ENCODE peak calls at places on chromosome 7, in seven cellular contexts. S is brain microvascular endothelial cell, M is cardiac muscle cell, H is heart right ventricle, N is adrenal gland, J is prostate gland, R is body of pancreas. Q is an unnamed sample.

GRCh38 chr7:157228864-157229422 is 90.2 kb downstream of the UBE3C start:
- DNase-seq in S (peak; percentile 42), M (peak; percentile 37), H (no peak), N (no peak), J (no peak), R (peak; percentile 18), Q (peak; percentile 43)

GRCh38 chr7:85776691-85777363 is 590.0 kb upstream of the SEMA3D start:
- DNase-seq in S (no peak), M (no peak), H (no peak), N (no peak), J (no peak), R (no peak), Q (no peak)

GRCh38 chr7:139035588-139036353 is at the start of gene ZC3HAV1L:
- DNase-seq in S (peak; percentile 53), M (peak; percentile 37), H (peak; percentile 61), N (peak; percentile 70), J (peak; percentile 36), R (peak; percentile 72), Q (peak; percentile 71)

GRCh38 chr7:127833641-127834040 is 181.6 kb downstream of the SND1 start:
- DNase-seq in S (no peak), M (no peak), H (no peak), N (no peak), J (no peak), R (no peak), Q (no peak)

GRCh38 chr7:28520074-28521015 is 108.0 kb downstream of the CREB5 start:
- DNase-seq in S (no peak), M (no peak), H (no peak), N (no peak), J (peak; percentile 54), R (no peak), Q (no peak)

GRCh38 chr7:25262586-25262985 is 34.3 kb upstream of the NPVF start:
- DNase-seq in S (peak; percentile 1), M (no peak), H (no peak), N (no peak), J (no peak), R (no peak), Q (no peak)

GRCh38 chr7:123935436-123936381 is 10.7 kb downstream of the SPAM1 start:
- DNase-seq in S (no peak), M (no peak), H (no peak), N (no peak), J (no peak), R (no peak), Q (no peak)

GRCh38 chr7:3592438-3593134 is 291.5 kb downstream of the SDK1 start:
- DNase-seq in S (no peak), M (no peak), H (no peak), N (no peak), J (no peak), R (peak; percentile 54), Q (no peak)

GRCh38 chr7:157614457-157615020 is 277.7 kb downstream of the DNAJB6 start:
- DNase-seq in S (no peak), M (no peak), H (no peak), N (no peak), J (no peak), R (no peak), Q (no peak)

GRCh38 chr7:141074162-141074989 is 512 bp downstream of the TMEM178B start:
- DNase-seq in S (no peak), M (peak; percentile 48), H (no peak), N (peak; percentile 37), J (peak; percentile 38), R (peak; percentile 46), Q (peak; percentile 58)

GRCh38 chr7:28128608-28129007 is 52.0 kb downstream of the JAZF1 start:
- DNase-seq in S (peak; percentile 57), M (no peak), H (no peak), N (no peak), J (no peak), R (no peak), Q (no peak)

GRCh38 chr7:133984023-133984422 is 143.1 kb upstream of the LRGUK start:
- DNase-seq in S (no peak), M (no peak), H (no peak), N (no peak), J (no peak), R (no peak), Q (no peak)

GRCh38 chr7:11203224-11203623 is 229.6 kb downstream of the PHF14 start:
- DNase-seq in S (no peak), M (no peak), H (no peak), N (no peak), J (no peak), R (no peak), Q (no peak)

GRCh38 chr7:128875523-128875948 is 12.9 kb downstream of the ATP6V1F start:
- DNase-seq in S (no peak), M (no peak), H (no peak), N (no peak), J (no peak), R (no peak), Q (no peak)

GRCh38 chr7:64876792-64877713 is 26.0 kb upstream of the ZNF273 start:
- DNase-seq in S (peak; percentile 20), M (peak; percentile 76), H (peak; percentile 51), N (peak; percentile 83), J (peak; percentile 46), R (peak; percentile 77), Q (peak; percentile 81)

GRCh38 chr7:99383203-99383602 is 8.7 kb downstream of the ARPC1B start:
- DNase-seq in S (no peak), M (no peak), H (no peak), N (no peak), J (no peak), R (no peak), Q (no peak)

GRCh38 chr7:99381664-99382075 is 7.1 kb downstream of the ARPC1B start:
- DNase-seq in S (no peak), M (no peak), H (no peak), N (no peak), J (no peak), R (no peak), Q (no peak)

GRCh38 chr7:99379043-99379577 is 4.6 kb downstream of the ARPC1B start:
- DNase-seq in S (peak; percentile 85), M (no peak), H (peak; percentile 82), N (no peak), J (no peak), R (peak; percentile 28), Q (peak; percentile 75)

GRCh38 chr7:99380823-99381663 is 6.5 kb downstream of the ARPC1B start:
- DNase-seq in S (no peak), M (no peak), H (no peak), N (no peak), J (no peak), R (peak; percentile 21), Q (peak; percentile 38)

DNA sequence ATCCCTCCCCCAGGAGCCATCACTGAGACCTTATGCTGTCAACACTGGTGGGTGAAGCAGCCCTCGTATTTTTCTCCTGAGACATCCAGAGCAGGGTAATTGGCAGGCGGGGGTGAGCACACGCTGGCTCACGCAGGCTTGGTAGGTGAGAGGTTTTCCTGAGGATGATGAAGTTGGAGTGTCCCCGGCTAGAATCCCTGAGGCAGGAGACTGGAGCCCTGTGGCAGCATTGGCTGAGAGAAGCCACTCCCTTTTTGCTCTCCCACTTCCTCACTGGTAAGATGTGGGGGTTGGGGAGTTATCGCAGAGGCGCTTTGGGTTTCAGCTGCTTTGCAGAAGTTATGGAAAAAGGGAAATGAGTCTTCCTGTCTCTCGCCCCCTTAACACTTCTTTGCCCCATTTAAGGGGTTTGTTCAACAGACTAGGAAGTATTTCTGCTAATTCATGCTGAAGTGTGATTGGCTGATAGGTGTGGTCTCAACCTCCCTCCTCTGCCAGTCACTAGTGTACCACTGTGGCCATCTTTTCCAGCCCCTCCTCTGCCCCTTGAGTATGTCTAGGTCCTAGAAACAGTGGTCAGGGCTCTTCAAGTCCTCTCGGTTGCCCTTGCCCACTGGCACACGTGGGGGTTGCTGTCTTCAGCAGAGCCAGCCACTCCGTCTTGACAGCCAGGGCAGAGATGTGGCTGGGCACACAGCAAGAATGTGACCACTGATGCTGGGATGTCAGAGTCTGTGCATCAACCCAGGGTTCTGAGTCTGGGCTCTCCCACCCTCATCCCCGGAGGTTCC is 5.7 kb downstream of the ARPC1B start:
- DNase-seq in S (peak; percentile 52), M (no peak), H (peak; percentile 59), N (no peak), J (no peak), R (no peak), Q (peak; percentile 48)
- H3K4me3 ChIP-seq in S (no peak overlapping the region), M (no peak overlapping the region), H (peak overlapping the region; percentile 41), N (no peak overlapping the region), J (no peak overlapping the region), R (no peak overlapping the region), Q (no peak overlapping the region)

DNA sequence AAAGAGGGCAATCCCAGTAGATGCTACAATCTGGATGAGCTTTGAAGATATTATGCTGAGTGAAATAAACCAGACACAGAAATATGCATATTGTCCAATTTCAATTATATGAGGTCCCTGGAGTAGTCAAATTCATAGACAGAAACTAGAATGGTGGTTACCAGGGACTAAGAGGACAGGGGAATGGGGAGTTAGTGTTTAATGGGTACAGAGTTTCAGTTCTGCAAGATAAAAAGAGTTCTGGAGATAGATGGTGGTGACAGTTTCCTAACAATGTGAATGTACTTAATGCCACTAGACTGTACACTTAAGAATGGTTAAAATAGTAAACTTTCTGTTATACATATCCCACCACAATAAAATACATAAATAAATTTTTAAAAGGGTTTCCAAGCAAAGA is 236.6 kb downstream of the ELMO1 start:
- DNase-seq in S (no peak), M (no peak), H (no peak), N (no peak), J (no peak), R (no peak), Q (no peak)
- H3K27ac ChIP-seq in S (no peak overlapping the region), M (no peak overlapping the region), H (peak overlapping the region; percentile 53), N (peak overlapping the region; percentile 31), J (no peak overlapping the region), R (no peak overlapping the region), Q (no peak overlapping the region)

DNA sequence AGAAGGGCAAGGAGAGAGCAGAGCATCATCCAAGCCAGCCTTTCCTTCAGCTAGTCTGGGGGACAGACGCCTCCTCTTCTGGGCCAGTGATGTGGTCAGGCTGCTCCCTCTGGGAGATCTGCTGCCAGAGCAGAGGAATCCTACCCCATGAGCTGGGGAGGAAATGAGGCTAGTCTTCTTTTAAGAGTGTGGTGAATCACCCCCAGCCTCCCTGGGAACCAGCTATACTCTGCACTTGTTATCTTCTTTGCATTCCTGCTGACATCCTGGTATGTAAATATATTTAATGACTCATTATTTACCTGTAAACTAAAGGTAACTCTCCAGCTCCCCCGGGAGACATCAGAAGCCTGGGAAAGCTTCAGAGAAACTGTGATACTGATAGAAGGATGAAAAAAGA is 41.6 kb upstream of the EPHB6 start:
- DNase-seq in S (peak; percentile 94), M (no peak), H (no peak), N (no peak), J (no peak), R (no peak), Q (no peak)
- H3K4me3 ChIP-seq in S (no peak overlapping the region), M (no peak overlapping the region), H (no peak overlapping the region), N (no peak overlapping the region), J (no peak overlapping the region), R (no peak overlapping the region), Q (no peak overlapping the region)

GRCh38 chr7:2313450-2314208 is 612 bp downstream of the SNX8 start:
- DNase-seq in S (no peak), M (no peak), H (peak; percentile 24), N (peak; percentile 38), J (peak; percentile 8), R (peak; percentile 41), Q (no peak)

GRCh38 chr7:2306688-2307087 is 7.6 kb downstream of the SNX8 start:
- DNase-seq in S (no peak), M (no peak), H (no peak), N (no peak), J (no peak), R (no peak), Q (no peak)

GRCh38 chr7:2312272-2312929 is 1.8 kb downstream of the SNX8 start:
- DNase-seq in S (no peak), M (no peak), H (no peak), N (no peak), J (no peak), R (no peak), Q (peak; percentile 50)

GRCh38 chr7:2307690-2308107 is 6.5 kb downstream of the SNX8 start:
- DNase-seq in S (no peak), M (no peak), H (no peak), N (no peak), J (no peak), R (no peak), Q (no peak)

GRCh38 chr7:2309889-2310331 is 4.3 kb downstream of the SNX8 start:
- DNase-seq in S (peak; percentile 97), M (peak; percentile 17), H (no peak), N (no peak), J (no peak), R (no peak), Q (peak; percentile 46)
- H3K27ac ChIP-seq in S (peak overlapping the region; percentile 86), M (no peak overlapping the region), H (no peak overlapping the region), N (peak overlapping the region; percentile 62), J (no peak overlapping the region), R (no peak overlapping the region), Q (peak overlapping the region; percentile 81)

Q was measured in testis.